ENCODE peak calls at places on chromosomes 1 and 21, in five cellular contexts. N, V, Z, P and Y are unnamed samples.

GRCh38 chr1:170634293-170634692 is 29.6 kb upstream of the PRRX1 start:
- DNase-seq in Z (peak), N (no peak), V (peak), P (no peak), Y (peak)

GRCh38 chr1:4733446-4734175 is 79.2 kb downstream of the AJAP1 start:
- DNase-seq in Z (no peak), V (no peak), N (no peak), P (no peak), Y (no peak)

GRCh38 chr21:31205412-31205811 is 138.6 kb downstream of the TIAM1 start:
- DNase-seq in Z (no peak), P (no peak), V (no peak), N (no peak), Y (no peak)

GRCh38 chr1:159800177-159800935 is 1.8 kb upstream of the FCRL6 start:
- DNase-seq in Z (no peak), V (no peak), N (no peak), P (no peak), Y (no peak)

GRCh38 chr1:174053826-174054225 is 31.7 kb upstream of the RC3H1 start:
- DNase-seq in N (no peak), V (no peak), P (no peak), Z (no peak), Y (no peak)

GRCh38 chr1:17191990-17192242 is 13.0 kb upstream of the PADI1 start:
- DNase-seq in N (no peak), V (no peak), Z (no peak), P (no peak), Y (no peak)

GRCh38 chr1:198933506-198933905 is 294.7 kb downstream of the PTPRC start:
- DNase-seq in V (no peak), N (no peak), Z (no peak), P (no peak), Y (no peak)

GRCh38 chr21:26441081-26441610 is 131.9 kb downstream of the CYYR1 start:
- DNase-seq in V (no peak), P (no peak), Z (no peak), N (no peak), Y (no peak)

GRCh38 chr1:67970088-67970487 is 80.3 kb downstream of the DIRAS3 start:
- DNase-seq in Z (peak), V (no peak), N (no peak), P (no peak), Y (no peak)

GRCh38 chr1:110749960-110750359 is 75.2 kb upstream of the KCNA3 start:
- DNase-seq in P (no peak), N (no peak), V (no peak), Z (no peak), Y (no peak)

GRCh38 chr1:231318568-231318967 is 19.1 kb downstream of the EXOC8 start:
- DNase-seq in P (no peak), Z (no peak), N (no peak), V (no peak), Y (no peak)

GRCh38 chr1:94884101-94884875 is 42.6 kb downstream of the CNN3 start:
- DNase-seq in P (no peak), Z (peak), N (no peak), V (no peak), Y (peak)

GRCh38 chr1:39919545-39919944 is 17.8 kb upstream of the MYCL start:
- DNase-seq in N (no peak), Z (no peak), P (no peak), V (peak), Y (peak)

GRCh38 chr1:247332215-247332900 is 691 bp upstream of the ZNF496 start:
- DNase-seq in V (no peak), P (no peak), N (peak), Z (peak), Y (peak)

GRCh38 chr1:213166868-213167267 is 115.8 kb downstream of the RPS6KC1 start:
- DNase-seq in Z (no peak), P (no peak), V (no peak), N (no peak), Y (no peak)

GRCh38 chr1:31671556-31672201 is 27.0 kb upstream of the PEF1 start:
- DNase-seq in P (no peak), N (no peak), Z (no peak), V (no peak), Y (no peak)

GRCh38 chr1:205954819-205955404 is 11.7 kb upstream of the SLC26A9 start:
- DNase-seq in N (no peak), P (no peak), Z (no peak), V (no peak), Y (no peak)

GRCh38 chr1:227945891-227946623 is 1.7 kb downstream of the WNT9A start:
- DNase-seq in P (no peak), N (peak), Z (no peak), V (no peak), Y (peak)

GRCh38 chr1:162710349-162710748 is 78.1 kb downstream of the DDR2 start:
- DNase-seq in V (no peak), P (no peak), Z (peak), N (no peak), Y (peak)

GRCh38 chr1:40802078-40803075 is 18.8 kb downstream of the KCNQ4 start:
- DNase-seq in N (peak), P (no peak), Z (peak), V (peak), Y (peak)

GRCh38 chr1:34213976-34214375 is 37.3 kb downstream of the C1orf94 start:
- DNase-seq in P (no peak), Z (no peak), N (no peak), V (no peak), Y (no peak)

GRCh38 chr21:23452384-23453083 is 2154.7 kb downstream of the MRPL39 start:
- DNase-seq in Z (no peak), V (no peak), P (no peak), N (no peak), Y (no peak)

GRCh38 chr1:19689131-19689757 is 24.6 kb downstream of the HTR6 start:
- DNase-seq in V (no peak), P (no peak), Z (no peak), N (no peak), Y (no peak)

GRCh38 chr1:229893762-229894444 is 173.1 kb upstream of the GALNT2 start:
- DNase-seq in P (no peak), Z (no peak), N (no peak), V (no peak), Y (no peak)

GRCh38 chr1:171852273-171852672 is 11.0 kb downstream of the DNM3 start:
- DNase-seq in V (no peak), P (no peak), N (no peak), Z (peak), Y (no peak)

GRCh38 chr1:89810880-89811279 is 10.0 kb upstream of the LRRC8D start:
- DNase-seq in P (no peak), V (no peak), Z (no peak), N (no peak), Y (no peak)

GRCh38 chr1:86466109-86466844 is 2.5 kb upstream of the CLCA1 start:
- DNase-seq in Z (no peak), P (no peak), N (no peak), V (no peak), Y (no peak)

GRCh38 chr1:1335792-1336248 is 4.7 kb downstream of the TAS1R3 start:
- DNase-seq in P (no peak), V (no peak), Z (no peak), N (no peak), Y (no peak)

GRCh38 chr1:59485171-59485570 is 188.3 kb downstream of the FGGY start:
- DNase-seq in V (no peak), Z (no peak), N (no peak), P (no peak), Y (no peak)

GRCh38 chr1:151832318-151832984 is 849 bp upstream of the RORC start:
- DNase-seq in P (no peak), Z (peak), V (no peak), N (peak), Y (no peak)

GRCh38 chr1:22328331-22329170 is 123.1 kb upstream of the ZBTB40 start:
- DNase-seq in N (no peak), V (no peak), Z (no peak), P (no peak), Y (no peak)

GRCh38 chr1:32967863-32968571 is 3.4 kb upstream of the RNF19B start:
- DNase-seq in N (no peak), P (no peak), V (no peak), Z (no peak), Y (peak)

GRCh38 chr1:205144751-205145150 is 23.0 kb upstream of the RBBP5 start:
- DNase-seq in N (no peak), Z (no peak), V (peak), P (no peak), Y (peak)

GRCh38 chr1:64172458-64172983 is 30.9 kb upstream of the UBE2U start:
- DNase-seq in V (no peak), Z (no peak), P (no peak), N (no peak), Y (no peak)

GRCh38 chr1:156627313-156627880 is 8.2 kb downstream of the HAPLN2 start:
- DNase-seq in P (peak), Z (no peak), N (no peak), V (no peak), Y (peak)